ENCODE peak calls at places on chromosome X, in seven cellular contexts. O is stomach, U is BE2C, G is astrocyte of the spinal cord, H is PC-3, Y is colonic mucosa, N is A549. K is an unnamed sample.

GRCh38 chrX:83934220-83934619 is 73.3 kb downstream of the CYLC1 start:
- DNase-seq in O (no peak), U (no peak), G (no peak), H (peak), Y (no peak), N (no peak), K (no peak)

GRCh38 chrX:141468940-141469339 is 115.6 kb downstream of the SPANXA1 start:
- DNase-seq in O (no peak), U (no peak), G (peak), H (peak), Y (no peak), N (no peak), K (no peak)

GRCh38 chrX:11380187-11380586 is 87.0 kb downstream of the AMELX start:
- DNase-seq in O (no peak), U (no peak), G (peak), H (peak), Y (no peak), N (no peak), K (no peak)

GRCh38 chrX:110399497-110399896 is 40.8 kb downstream of the RTL9 start:
- DNase-seq in O (no peak), U (no peak), G (no peak), H (no peak), Y (no peak), N (no peak), K (no peak)

GRCh38 chrX:110733166-110733565 is 62.5 kb downstream of the CHRDL1 start:
- DNase-seq in O (no peak), U (no peak), G (no peak), H (no peak), Y (no peak), N (no peak), K (no peak)

GRCh38 chrX:67545772-67546495 is 2.1 kb downstream of the AR start:
- DNase-seq in O (no peak), U (no peak), G (peak), H (no peak), Y (no peak), N (no peak), K (peak)

GRCh38 chrX:148457279-148457678 is 43.1 kb upstream of the AFF2 start:
- DNase-seq in O (no peak), U (no peak), G (no peak), H (no peak), Y (no peak), N (no peak), K (no peak)

GRCh38 chrX:38142598-38142997 is 78.1 kb downstream of the SRPX start:
- DNase-seq in O (no peak), U (no peak), G (peak), H (no peak), Y (no peak), N (no peak), K (no peak)

GRCh38 chrX:20218809-20219505 is 47.8 kb downstream of the RPS6KA3 start:
- DNase-seq in O (no peak), U (peak), G (no peak), H (no peak), Y (peak), N (peak), K (no peak)
- TF ChIP-seq CTCF in O (no peak), U (no peak), G (no peak), H (no peak), Y (no peak), N (peak), K (peak)

DNA sequence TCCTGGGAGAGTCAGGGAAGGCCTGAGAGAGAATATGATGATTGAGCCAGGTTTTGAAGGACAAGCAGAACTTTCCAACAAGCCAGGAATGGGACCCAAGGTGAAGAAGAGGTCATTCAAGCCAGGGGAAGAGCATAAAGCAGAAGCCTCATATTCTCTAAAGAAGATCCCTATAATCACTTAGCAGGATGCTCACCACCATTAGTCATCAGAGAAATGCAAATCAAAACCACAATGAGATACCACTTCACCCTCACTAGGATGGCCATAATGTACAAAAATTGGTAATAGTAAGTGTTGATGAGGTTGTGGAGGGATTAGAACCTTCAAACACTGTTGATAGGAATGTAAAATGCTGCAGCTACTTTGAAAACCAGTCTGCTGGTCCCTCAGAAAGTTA is 20.5 kb upstream of the SUPT20HL1 start:
- DNase-seq in O (no peak), U (no peak), G (no peak), H (no peak), Y (no peak), N (no peak), K (no peak)
- TF ChIP-seq CTCF in O (no peak), U (no peak), G (no peak), H (no peak), Y (no peak), N (no peak), K (no peak)

GRCh38 chrX:55715847-55716246 is 1.7 kb upstream of the RRAGB start:
- DNase-seq in O (no peak), U (peak), G (no peak), H (no peak), Y (no peak), N (no peak), K (no peak)
- TF ChIP-seq CTCF in O (no peak), U (peak), G (peak), H (no peak), Y (no peak), N (no peak), K (no peak)

GRCh38 chrX:12970691-12971202 is 4.2 kb upstream of the TMSB4X start:
- DNase-seq in O (no peak), U (no peak), G (peak), H (peak), Y (no peak), N (no peak), K (peak)
- TF ChIP-seq CTCF in O (peak), U (peak), G (peak), H (peak), Y (no peak), N (peak), K (peak)

GRCh38 chrX:130091976-130092522 is 18.2 kb downstream of the ELF4 start:
- DNase-seq in O (peak), U (no peak), G (no peak), H (no peak), Y (peak), N (no peak), K (no peak)
- TF ChIP-seq CTCF in O (no peak), U (no peak), G (no peak), H (no peak), Y (no peak), N (no peak), K (no peak)

K was measured in cardiac muscle cell.